ENCODE peak calls at places on chromosome 11, in four cellular contexts. G is thoracic aorta, L is heart left ventricle, W is stomach. O is an unnamed sample.
A peak's percentile ranks its signal among the peaks of the same experiment; 100 is the strongest.

GRCh38 chr11:76025068-76025467 is 181.2 kb downstream of the WNT11 start:
- DNase-seq in G (no peak), L (no peak), W (no peak), O (no peak)

GRCh38 chr11:91730071-91730470 is 494.5 kb upstream of the FAT3 start:
- DNase-seq in G (no peak), L (no peak), W (no peak), O (no peak)

GRCh38 chr11:64846998-64847666 is 2.7 kb upstream of the CDC42BPG start:
- DNase-seq in G (peak; percentile 63), L (peak; percentile 91), W (peak; percentile 95), O (peak; percentile 91)

GRCh38 chr11:87428266-87428665 is 390.5 kb downstream of the TMEM135 start:
- DNase-seq in G (no peak), L (no peak), W (no peak), O (no peak)

GRCh38 chr11:1921576-1922141 is 2.2 kb downstream of the TNNT3 start:
- DNase-seq in G (no peak), L (peak; percentile 47), W (no peak), O (no peak)

GRCh38 chr11:47220401-47220821 is 5.6 kb downstream of the DDB2 start:
- DNase-seq in G (no peak), L (no peak), W (no peak), O (no peak)

GRCh38 chr11:65163684-65164083 is 6.3 kb upstream of the SPDYC start:
- DNase-seq in G (no peak), L (no peak), W (no peak), O (no peak)

GRCh38 chr11:64741393-64742086 is 2.4 kb downstream of the RASGRP2 start:
- DNase-seq in G (no peak), L (no peak), W (no peak), O (no peak)

GRCh38 chr11:11661356-11662040 is 39.7 kb upstream of the GALNT18 start:
- DNase-seq in G (no peak), L (no peak), W (no peak), O (no peak)

GRCh38 chr11:75562836-75563484 is 907 bp downstream of the SERPINH1 start:
- DNase-seq in G (no peak), L (peak; percentile 81), W (no peak), O (no peak)

GRCh38 chr11:128846985-128847384 is 20.1 kb downstream of the KCNJ1 start:
- DNase-seq in G (no peak), L (no peak), W (no peak), O (no peak)

GRCh38 chr11:37040921-37041320 is 442.9 kb upstream of the RAG2 start:
- DNase-seq in G (no peak), L (no peak), W (no peak), O (no peak)

GRCh38 chr11:46367916-46368267 is 13.6 kb upstream of the MDK start:
- DNase-seq in G (no peak), L (no peak), W (no peak), O (no peak)

GRCh38 chr11:11789735-11790369 is 51.9 kb upstream of the USP47 start:
- DNase-seq in G (no peak), L (no peak), W (no peak), O (no peak)

GRCh38 chr11:128294685-128295079 is 292.7 kb downstream of the ETS1 start:
- DNase-seq in G (no peak), L (no peak), W (no peak), O (no peak)

GRCh38 chr11:57249384-57250319 is 12.6 kb upstream of the APLNR start:
- DNase-seq in G (no peak), L (peak; percentile 62), W (peak; percentile 71), O (peak; percentile 11)

GRCh38 chr11:68372625-68373024 is 60.2 kb downstream of the LRP5 start:
- DNase-seq in G (no peak), L (no peak), W (no peak), O (no peak)

GRCh38 chr11:70076461-70076931 is 1.6 kb upstream of the ANO1 start:
- DNase-seq in G (no peak), L (no peak), W (no peak), O (no peak)

GRCh38 chr11:1343391-1344055 is 34.1 kb upstream of the TOLLIP start:
- DNase-seq in G (no peak), L (no peak), W (peak; percentile 15), O (no peak)

GRCh38 chr11:3108183-3108721 is 51.0 kb upstream of the CARS1 start:
- DNase-seq in G (no peak), L (peak; percentile 4), W (no peak), O (no peak)

GRCh38 chr11:134224710-134225662 is 515 bp downstream of the VPS26B start:
- DNase-seq in G (peak; percentile 22), L (peak; percentile 78), W (peak; percentile 43), O (peak; percentile 20)

GRCh38 chr11:26572770-26573402 is 823 bp upstream of the MUC15 start:
- DNase-seq in G (no peak), L (no peak), W (no peak), O (no peak)

GRCh38 chr11:97814325-97814959 is 1206.3 kb upstream of the CNTN5 start:
- DNase-seq in G (no peak), L (no peak), W (no peak), O (no peak)

GRCh38 chr11:101759771-101760450 is 154.9 kb upstream of the CEP126 start:
- DNase-seq in G (no peak), L (no peak), W (no peak), O (no peak)

GRCh38 chr11:119295178-119295577 is 21.8 kb downstream of the MCAM start:
- DNase-seq in G (no peak), L (no peak), W (no peak), O (no peak)

GRCh38 chr11:5992604-5993251 is 5.9 kb upstream of the OR52L1 start:
- DNase-seq in G (no peak), L (no peak), W (no peak), O (no peak)

GRCh38 chr11:121996574-121996973 is 119.4 kb downstream of the BLID start:
- DNase-seq in G (no peak), L (no peak), W (no peak), O (no peak)

GRCh38 chr11:119531623-119532022 is 108.7 kb upstream of the THY1 start:
- DNase-seq in G (no peak), L (no peak), W (no peak), O (no peak)

GRCh38 chr11:91081440-91082088 is 858.7 kb upstream of the CHORDC1 start:
- DNase-seq in G (no peak), L (peak; percentile 34), W (no peak), O (no peak)

GRCh38 chr11:29578806-29579205 is 438.0 kb downstream of the KCNA4 start:
- DNase-seq in G (no peak), L (no peak), W (no peak), O (no peak)
- H3K9me3 ChIP-seq in G (no peaks in the 10 kb centered on the region), L (peaks cover 11% of the 10 kb centered on the region), W (peaks cover 4% of the 10 kb centered on the region), O (no peaks in the 10 kb centered on the region)

GRCh38 chr11:72456651-72457050 is 22.3 kb upstream of the CLPB start:
- DNase-seq in G (no peak), L (no peak), W (no peak), O (no peak)

GRCh38 chr11:72454791-72455190 is 20.5 kb upstream of the CLPB start:
- DNase-seq in G (no peak), L (no peak), W (no peak), O (no peak)

GRCh38 chr11:72460091-72460647 is 25.8 kb upstream of the CLPB start:
- DNase-seq in G (no peak), L (no peak), W (no peak), O (no peak)
- H3K27me3 ChIP-seq in G (no peaks in the 10 kb centered on the region), L (no peaks in the 10 kb centered on the region), W (peaks cover 23% of the 10 kb centered on the region), O (no peaks in the 10 kb centered on the region)

DNA sequence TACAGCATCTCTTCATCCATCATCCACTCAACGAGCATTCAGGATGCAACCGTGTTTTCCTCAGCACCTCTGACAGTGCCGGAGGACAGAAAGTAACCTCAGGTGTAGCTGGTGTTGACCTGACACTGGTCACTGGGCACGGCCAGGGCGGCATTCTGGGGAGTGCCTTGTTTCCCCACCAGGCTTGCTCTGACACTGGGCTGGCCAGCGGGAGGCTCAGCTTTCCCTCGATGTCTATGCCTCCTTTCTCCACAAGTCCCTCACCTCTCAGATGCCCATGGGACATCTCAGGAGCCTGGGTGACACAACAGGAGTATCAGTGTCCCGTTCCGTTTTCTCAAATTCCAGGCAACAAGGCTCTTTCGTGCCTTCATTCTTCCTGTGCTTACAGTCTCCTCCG is 28.9 kb downstream of the CD6 start:
- DNase-seq in G (no peak), L (no peak), W (no peak), O (no peak)
- H3K9me3 ChIP-seq in G (no peaks in the 10 kb centered on the region), L (no peaks in the 10 kb centered on the region), W (no peaks in the 10 kb centered on the region), O (no peaks in the 10 kb centered on the region)

GRCh38 chr11:72607101-72607468 is 67.1 kb downstream of the PDE2A start:
- DNase-seq in G (no peak), L (no peak), W (no peak), O (no peak)
- H3K27me3 ChIP-seq in G (no peaks in the 10 kb centered on the region), L (no peaks in the 10 kb centered on the region), W (peaks cover 24% of the 10 kb centered on the region), O (no peaks in the 10 kb centered on the region)